ENCODE peak calls at places on chromosomes 13 and 19, in five cellular contexts. E is fibroblast of lung, X is neuronal stem cell, W is NT2/D1, N is astrocyte. C is an unnamed sample.

GRCh38 chr19:10603873-10604459 is 16.9 kb upstream of the AP1M2 start:
- DNase-seq in X (no peak), W (no peak), N (no peak), E (no peak), C (peak; percentile 9)

GRCh38 chr13:44231786-44232516 is 141.7 kb upstream of the SERP2 start:
- DNase-seq in E (peak; percentile 95), N (peak; percentile 96), W (peak; percentile 88), X (peak; percentile 9), C (no peak)

GRCh38 chr13:72290962-72291681 is 424.1 kb upstream of the DACH1 start:
- DNase-seq in E (peak; percentile 30), X (no peak), N (peak; percentile 91), W (peak; percentile 52), C (no peak)

GRCh38 chr13:38462605-38463004 is 113.0 kb downstream of the UFM1 start:
- DNase-seq in N (no peak), W (no peak), X (no peak), E (no peak), C (no peak)

GRCh38 chr19:5897189-5897969 is 6.2 kb downstream of the NDUFA11 start:
- DNase-seq in E (no peak), W (no peak), N (no peak), X (no peak), C (no peak)

GRCh38 chr13:27014406-27015359 is 156.9 kb downstream of the USP12 start:
- DNase-seq in W (no peak), N (no peak), E (peak; percentile 17), X (no peak), C (no peak)

GRCh38 chr13:41985788-41986508 is 25.0 kb upstream of the VWA8 start:
- DNase-seq in E (peak; percentile 46), N (no peak), W (no peak), X (no peak), C (no peak)

GRCh38 chr13:114096811-114097503 is 35.5 kb downstream of the RASA3 start:
- DNase-seq in W (no peak), E (no peak), X (no peak), N (no peak), C (no peak)

GRCh38 chr13:82356667-82357066 is 1525.6 kb downstream of the SLITRK1 start:
- DNase-seq in X (no peak), W (no peak), E (peak; percentile 55), N (no peak), C (peak; percentile 4)

GRCh38 chr19:2101417-2102335 is 5.0 kb downstream of the IZUMO4 start:
- DNase-seq in N (no peak), X (no peak), W (no peak), E (no peak), C (no peak)

GRCh38 chr19:33134571-33135041 is 2.7 kb downstream of the WDR88 start:
- DNase-seq in N (no peak), X (no peak), E (no peak), W (no peak), C (peak; percentile 50)

GRCh38 chr19:14090509-14091085 is at the start of gene SAMD1:
- DNase-seq in E (peak; percentile 94), W (no peak), N (peak; percentile 72), X (peak; percentile 54), C (peak; percentile 95)

GRCh38 chr19:4453232-4454179 is 4.1 kb downstream of the UBXN6 start:
- DNase-seq in E (no peak), X (no peak), N (no peak), W (no peak), C (no peak)

GRCh38 chr19:18571564-18572344 is at the start of gene UBA52:
- DNase-seq in E (peak; percentile 96), W (peak; percentile 99), N (peak; percentile 92), X (peak; percentile 97), C (peak; percentile 100)
- H3K9ac ChIP-seq in E (peak within 1 kb of the TSS; percentile 91), W (peak within 1 kb of the TSS; percentile 97), N (peak within 1 kb of the TSS; percentile 91), X (peak within 1 kb of the TSS; percentile 98), C (peak within 1 kb of the TSS; percentile 97)

GRCh38 chr13:29520671-29521070 is 74.8 kb downstream of the SLC7A1 start:
- DNase-seq in E (peak; percentile 49), X (no peak), W (no peak), N (peak; percentile 86), C (no peak)
- H3K36me3 ChIP-seq in E (peaks cover 15% of the 10 kb centered on the region), X (peaks cover 35% of the 10 kb centered on the region), W (peaks cover 84% of the 10 kb centered on the region), N (peaks cover 32% of the 10 kb centered on the region), C (no peaks in the 10 kb centered on the region)

GRCh38 chr13:28429685-28430290 is 65.1 kb downstream of the FLT1 start:
- DNase-seq in N (no peak), E (no peak), X (no peak), W (peak; percentile 78), C (no peak)
- H3K9ac ChIP-seq in N (no peak overlapping the region), E (no peak overlapping the region), X (no peak overlapping the region), W (no peak overlapping the region), C (no peak overlapping the region)

DNA sequence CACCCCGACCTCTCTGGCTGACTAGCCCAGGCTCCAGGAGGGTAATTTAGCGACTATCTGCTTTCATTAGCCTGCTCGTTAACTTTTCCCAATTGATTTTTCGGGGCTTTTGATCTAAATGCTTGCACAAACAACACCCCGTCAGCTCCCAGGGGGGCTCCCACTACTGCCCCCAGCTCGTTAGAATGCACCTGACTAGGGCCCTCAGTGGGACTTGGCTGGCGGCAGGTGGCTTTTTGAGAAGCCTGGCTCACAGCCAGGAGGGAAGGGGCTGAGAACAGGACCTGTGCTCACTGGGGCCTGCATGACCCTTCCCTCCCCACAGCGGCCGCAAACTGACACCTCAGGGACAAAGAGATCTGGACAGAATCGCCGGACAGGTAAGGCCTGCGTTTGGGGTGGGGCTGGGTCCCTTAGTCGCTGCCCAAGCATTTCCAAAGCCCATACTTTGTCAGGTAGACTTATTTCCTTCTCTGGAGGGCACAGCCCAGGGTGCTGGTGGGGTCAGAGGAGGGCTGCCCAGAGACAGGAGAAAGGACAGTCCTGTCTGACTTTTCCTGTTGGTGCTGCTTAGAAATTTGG is 7.6 kb upstream of the CD79A start:
- DNase-seq in E (no peak), N (no peak), X (no peak), W (no peak), C (no peak)
- H3K36me3 ChIP-seq in E (peaks cover 32% of the 10 kb centered on the region), N (peaks cover 57% of the 10 kb centered on the region), X (peaks cover 57% of the 10 kb centered on the region), W (peaks cover 72% of the 10 kb centered on the region), C (peaks cover 5% of the 10 kb centered on the region)

DNA sequence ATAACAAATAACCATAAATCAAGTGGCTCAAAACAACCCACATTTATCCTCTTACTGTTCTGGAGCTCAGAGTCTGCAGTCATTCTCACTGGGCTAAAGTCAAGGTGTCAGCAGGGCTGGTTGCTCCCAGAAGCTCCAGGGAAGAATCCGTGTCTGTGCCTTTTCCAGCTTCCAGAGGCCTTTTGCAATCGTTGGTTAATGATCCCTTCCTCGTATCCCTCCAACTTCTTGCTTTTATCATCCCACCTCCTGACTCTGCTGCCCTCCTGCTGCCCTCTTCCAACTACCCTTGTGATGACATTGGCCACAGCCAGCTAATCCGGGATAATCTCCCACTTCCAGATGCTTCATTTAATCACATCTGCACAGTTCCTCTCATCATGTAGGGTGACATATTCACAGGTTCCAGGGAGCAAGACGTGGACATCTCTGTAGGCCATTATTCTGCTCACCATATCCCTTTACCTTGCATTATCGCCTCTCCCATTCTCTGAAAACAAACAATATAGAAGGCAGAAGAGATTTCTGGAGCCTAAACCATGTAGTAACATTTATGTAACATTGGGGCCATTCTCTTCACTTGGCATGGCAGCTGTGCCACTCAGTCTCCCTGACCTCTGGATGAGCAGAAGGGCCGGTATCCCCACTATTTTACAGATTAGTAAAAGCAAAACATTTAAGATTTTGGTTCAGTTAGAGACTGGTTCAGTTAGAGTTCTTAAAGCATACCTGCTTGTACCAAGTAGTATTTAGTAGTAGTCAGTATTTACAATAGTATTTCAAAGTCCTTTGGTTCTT is 53.5 kb downstream of the RFC3 start:
- DNase-seq in X (no peak), W (no peak), E (no peak), N (no peak), C (no peak)
- H3K9ac ChIP-seq in X (no peak overlapping the region), W (no peak overlapping the region), E (no peak overlapping the region), N (no peak overlapping the region), C (no peak overlapping the region)

GRCh38 chr19:39982883-39983282 is 11.9 kb downstream of the PSMC4 start:
- DNase-seq in N (no peak), X (no peak), E (no peak), W (no peak), C (no peak)
- H3K36me3 ChIP-seq in N (peaks cover 30% of the 10 kb centered on the region), X (peaks cover 27% of the 10 kb centered on the region), E (peaks cover 15% of the 10 kb centered on the region), W (peaks cover 56% of the 10 kb centered on the region), C (peaks cover 13% of the 10 kb centered on the region)

C was measured in neural progenitor cell.